ENCODE peak calls at places on chromosomes 5 and 9, in five cellular contexts. B, F, I, Q and N are unnamed samples.

GRCh38 chr9:114893622-114894021 is 36.8 kb downstream of the TNFSF8 start:
- DNase-seq in Q (peak), I (no peak), B (no peak), F (peak), N (no peak)

GRCh38 chr5:135304352-135305221 is 94.4 kb downstream of the MACROH2A1 start:
- DNase-seq in I (no peak), F (no peak), Q (peak), B (no peak), N (peak)

GRCh38 chr5:175082346-175082745 is 358.0 kb downstream of the MSX2 start:
- DNase-seq in F (no peak), Q (no peak), B (no peak), I (no peak), N (no peak)

GRCh38 chr5:124660229-124661093 is 86.0 kb downstream of the ZNF608 start:
- DNase-seq in F (peak), I (no peak), Q (no peak), B (no peak), N (no peak)

GRCh38 chr5:149846021-149846420 is 98.6 kb downstream of the PDE6A start:
- DNase-seq in Q (no peak), F (no peak), B (no peak), I (no peak), N (no peak)

GRCh38 chr5:178248750-178249149 is 16.1 kb upstream of the PHYKPL start:
- DNase-seq in F (no peak), B (no peak), I (no peak), Q (no peak), N (no peak)

GRCh38 chr5:59765446-59765845 is 128.1 kb downstream of the PDE4D start:
- DNase-seq in I (no peak), B (no peak), F (no peak), Q (no peak), N (no peak)

GRCh38 chr5:24681106-24681505 is 36.3 kb upstream of the CDH10 start:
- DNase-seq in I (no peak), Q (no peak), B (no peak), F (no peak), N (no peak)

GRCh38 chr9:107029146-107029545 is 166.2 kb downstream of the ZNF462 start:
- DNase-seq in Q (no peak), F (no peak), B (no peak), I (no peak), N (no peak)

GRCh38 chr9:133184971-133185370 is 21.3 kb upstream of the GBGT1 start:
- DNase-seq in B (no peak), F (peak), Q (peak), I (peak), N (peak)

GRCh38 chr9:100637787-100638186 is 59.9 kb downstream of the CAVIN4 start:
- DNase-seq in F (no peak), Q (no peak), B (no peak), I (no peak), N (no peak)

GRCh38 chr5:179129607-179130071 is 69.5 kb downstream of the ZNF354C start:
- DNase-seq in F (no peak), B (no peak), I (no peak), Q (no peak), N (no peak)

GRCh38 chr5:23257656-23258055 is 249.8 kb upstream of the PRDM9 start:
- DNase-seq in Q (no peak), B (no peak), F (no peak), I (no peak), N (no peak)

GRCh38 chr9:75071530-75072122 is 16.3 kb downstream of the NMRK1 start:
- DNase-seq in I (no peak), B (no peak), F (no peak), Q (no peak), N (no peak)

GRCh38 chr5:10675177-10675700 is 85.8 kb downstream of the DAP start:
- DNase-seq in I (no peak), Q (no peak), B (no peak), F (no peak), N (no peak)

GRCh38 chr9:129557192-129558036 is 63.5 kb downstream of the C9orf50 start:
- DNase-seq in Q (peak), F (no peak), B (peak), I (no peak), N (peak)

GRCh38 chr5:37517686-37518085 is 138.6 kb downstream of the WDR70 start:
- DNase-seq in I (no peak), F (no peak), Q (no peak), B (no peak), N (no peak)

GRCh38 chr5:174444791-174445190 is 279.6 kb upstream of the MSX2 start:
- DNase-seq in B (no peak), F (no peak), I (no peak), Q (no peak), N (no peak)

GRCh38 chr5:142014911-142015584 is 2.2 kb upstream of the GNPDA1 start:
- DNase-seq in I (no peak), Q (peak), B (no peak), F (peak), N (no peak)

GRCh38 chr9:137685035-137685885 is 66.5 kb downstream of the EHMT1 start:
- DNase-seq in I (no peak), B (no peak), Q (peak), F (no peak), N (peak)

GRCh38 chr5:93782978-93783377 is 41.6 kb upstream of the POU5F2 start:
- DNase-seq in I (no peak), B (no peak), F (no peak), Q (peak), N (no peak)

GRCh38 chr5:1335540-1336095 is 9.3 kb downstream of the CLPTM1L start:
- DNase-seq in I (no peak), B (no peak), F (no peak), Q (no peak), N (no peak)

GRCh38 chr9:112489039-112489546 is 2.5 kb downstream of the KIAA1958 start:
- DNase-seq in Q (no peak), I (no peak), F (no peak), B (no peak), N (no peak)